ENCODE peak calls at places on chromosomes 11 and 22, in four cellular contexts. J, Z, U and W are unnamed samples.

GRCh38 chr22:43260818-43261217 is 73.9 kb upstream of the TTLL12 start:
- DNase-seq in J (no peak), Z (no peak), U (no peak), W (no peak)

GRCh38 chr11:47667135-47667534 is 24.8 kb upstream of the MTCH2 start:
- DNase-seq in Z (no peak), J (no peak), U (no peak), W (no peak)

GRCh38 chr11:6576471-6577373 is 26.7 kb downstream of the RRP8 start:
- DNase-seq in U (no peak), Z (no peak), J (no peak), W (no peak)

GRCh38 chr22:22487869-22488597 is 20.5 kb downstream of the ZNF280B start:
- DNase-seq in Z (no peak), U (no peak), J (no peak), W (no peak)

GRCh38 chr11:23846902-23847422 is 649.9 kb upstream of the LUZP2 start:
- DNase-seq in Z (no peak), J (no peak), U (no peak), W (no peak)

GRCh38 chr11:59263225-59263894 is 50.6 kb upstream of the MPEG1 start:
- DNase-seq in J (peak; percentile 51), U (no peak), Z (peak; percentile 72), W (no peak)

GRCh38 chr11:7677071-7677470 is 3.8 kb upstream of the CYB5R2 start:
- DNase-seq in Z (no peak), J (peak; percentile 95), U (no peak), W (no peak)

GRCh38 chr11:80082386-80082785 is 641.6 kb upstream of the TENM4 start:
- DNase-seq in J (no peak), Z (no peak), U (no peak), W (no peak)

GRCh38 chr22:30246962-30247376 is 410 bp upstream of the LIF start:
- DNase-seq in Z (peak; percentile 86), J (no peak), U (no peak), W (no peak)

GRCh38 chr11:1198766-1199688 is 23.8 kb upstream of the MUC5B start:
- DNase-seq in J (no peak), Z (peak; percentile 27), U (no peak), W (peak; percentile 12)

GRCh38 chr11:2287102-2287501 is 14.6 kb downstream of the C11orf21 start:
- DNase-seq in U (no peak), Z (peak; percentile 9), J (no peak), W (no peak)

GRCh38 chr11:74025467-74026166 is 16.7 kb upstream of the UCP3 start:
- DNase-seq in U (no peak), Z (no peak), J (peak; percentile 68), W (no peak)

GRCh38 chr22:27086728-27087450 is 429.5 kb downstream of the MIAT start:
- DNase-seq in Z (no peak), U (no peak), J (no peak), W (no peak)

GRCh38 chr11:42764936-42765335 is 546.9 kb upstream of the API5 start:
- DNase-seq in U (no peak), J (no peak), Z (no peak), W (no peak)

GRCh38 chr11:64751136-64751535 is 7.2 kb upstream of the RASGRP2 start:
- DNase-seq in J (no peak), Z (no peak), U (no peak), W (no peak)

GRCh38 chr11:82680252-82680651 is 53.4 kb downstream of the FAM181B start:
- DNase-seq in Z (peak; percentile 78), J (no peak), U (no peak), W (no peak)

GRCh38 chr11:1673841-1674193 is 23.2 kb upstream of the KRTAP5-6 start:
- DNase-seq in U (no peak), Z (no peak), J (no peak), W (no peak)

GRCh38 chr22:40182231-40182835 is 4.6 kb downstream of the TNRC6B start:
- DNase-seq in U (no peak), J (peak; percentile 30), Z (no peak), W (no peak)

DNA sequence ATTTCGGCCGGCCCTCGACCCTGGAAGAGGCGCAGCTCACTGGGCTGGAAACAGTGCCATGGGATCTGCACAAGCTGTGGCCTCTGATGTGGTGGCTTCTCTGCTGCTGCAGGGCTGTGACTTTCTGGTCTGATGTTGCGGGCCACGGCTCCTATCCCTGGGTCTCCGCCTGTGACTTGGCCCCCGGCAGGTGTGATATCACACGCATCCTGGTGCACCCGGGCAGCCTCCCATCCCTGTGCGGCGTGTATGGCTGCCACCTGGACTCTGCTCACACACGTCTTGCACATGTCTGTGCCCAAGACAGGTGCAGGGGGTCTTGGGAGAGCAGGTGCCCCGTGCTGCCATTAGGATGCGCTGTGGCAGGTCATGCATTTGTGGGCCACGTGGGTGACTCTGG is 31.1 kb downstream of the GRAMD4 start:
- DNase-seq in Z (no peak), U (no peak), J (no peak), W (no peak)
- TF ChIP-seq CTCF in Z (no peak), U (no peak), J (no peak), W (no peak)

GRCh38 chr11:96150609-96151008 is 192.4 kb downstream of the MAML2 start:
- DNase-seq in U (no peak), J (no peak), Z (no peak), W (no peak)
- TF ChIP-seq CTCF in U (no peak), J (no peak), Z (no peak), W (no peak)

DNA sequence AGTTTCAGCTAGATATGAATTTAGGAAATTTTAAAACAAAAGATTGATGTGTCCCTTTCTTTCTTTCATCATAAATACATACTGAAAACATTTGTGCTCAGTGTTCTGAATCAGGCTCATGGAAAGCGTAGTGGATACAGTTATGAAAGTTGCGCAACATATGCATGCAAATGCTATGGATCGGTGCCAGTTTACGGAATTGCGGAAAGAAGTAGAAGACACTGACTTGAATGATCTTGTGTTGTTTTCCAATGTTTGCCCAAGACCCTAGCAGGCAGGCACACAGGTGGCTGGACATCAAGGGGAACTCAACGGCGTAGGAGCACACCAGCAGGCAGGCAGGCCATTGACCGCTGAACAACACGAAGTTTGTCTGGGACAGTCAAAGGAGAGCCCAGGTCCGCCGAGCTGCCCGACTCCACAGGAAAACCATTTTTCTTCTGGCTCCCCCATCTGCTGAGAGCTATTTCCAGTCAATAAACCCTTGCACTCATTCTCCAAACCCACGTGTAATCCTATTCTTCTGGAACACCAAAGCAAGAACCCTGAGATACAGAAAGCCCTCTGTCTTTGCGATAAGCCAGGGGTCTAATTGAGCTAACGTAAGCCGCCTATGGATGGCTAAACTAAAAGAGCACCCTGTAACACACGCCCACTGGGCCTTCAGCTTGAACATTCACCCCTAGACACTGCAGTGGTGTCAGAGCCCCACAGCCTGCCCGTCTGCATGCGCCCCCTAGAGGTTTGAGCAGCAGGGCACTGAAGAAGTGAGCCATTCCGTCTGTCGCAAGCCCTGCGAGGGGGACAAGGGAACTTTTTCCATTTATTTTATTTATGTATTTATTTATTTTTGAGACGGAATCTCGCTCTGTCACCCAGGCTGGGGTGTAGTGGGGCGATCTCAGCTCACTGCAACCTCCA is 7.4 kb upstream of the BIRC3 start:
- DNase-seq in U (no peak), Z (no peak), J (peak; percentile 41), W (no peak)
- TF ChIP-seq CTCF in U (no peak), Z (no peak), J (no peak), W (no peak)

DNA sequence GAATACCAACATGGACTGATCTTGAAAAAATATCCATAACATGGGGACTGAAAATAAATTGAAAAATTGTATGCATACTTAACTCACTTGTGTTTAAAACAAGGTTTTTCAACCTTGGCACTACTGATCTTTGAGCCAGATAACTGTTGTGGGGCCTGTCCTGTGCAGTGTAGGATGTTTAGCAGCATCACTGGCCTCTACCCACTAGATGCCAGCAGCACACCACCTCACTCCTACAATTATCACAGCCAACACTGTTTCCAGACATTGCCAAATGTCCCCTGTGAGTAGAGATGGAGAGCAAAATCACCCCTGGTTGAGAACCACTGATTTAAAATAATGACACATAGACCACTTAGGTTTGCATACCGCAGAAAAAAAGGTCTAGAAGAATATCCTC is 45.0 kb upstream of the SLC1A2 start:
- DNase-seq in U (no peak), J (peak; percentile 16), Z (no peak), W (no peak)
- TF ChIP-seq CTCF in U (no peak), J (peak; percentile 63), Z (no peak), W (no peak)